ENCODE peak calls at places on chromosomes 5 and 9, in four cellular contexts. S is adrenal gland, Q is non-pigmented ciliary epithelial cell, B is cardiac muscle cell. G is an unnamed sample.

GRCh38 chr5:43046474-43046873 is 6.4 kb upstream of the ANXA2R start:
- DNase-seq in S (no peak), Q (no peak), B (no peak), G (no peak)

GRCh38 chr5:172901012-172901780 is 58.0 kb upstream of the RPL26L1 start:
- DNase-seq in S (peak; percentile 80), Q (peak; percentile 89), B (peak; percentile 90), G (peak; percentile 97)

GRCh38 chr5:171309526-171310333 is 682 bp downstream of the TLX3 start:
- DNase-seq in S (no peak), Q (no peak), B (no peak), G (no peak)

GRCh38 chr9:6931913-6932312 is 174.1 kb downstream of the KDM4C start:
- DNase-seq in S (peak; percentile 61), Q (peak; percentile 81), B (peak; percentile 16), G (peak; percentile 48)

GRCh38 chr5:106094128-106094726 is 1576.5 kb downstream of the EFNA5 start:
- DNase-seq in S (no peak), Q (no peak), B (no peak), G (peak; percentile 31)

GRCh38 chr5:115343855-115344254 is 47.4 kb upstream of the CCDC112 start:
- DNase-seq in S (no peak), Q (peak; percentile 34), B (peak; percentile 69), G (peak; percentile 23)

GRCh38 chr9:122090981-122091380 is 2.1 kb downstream of the TTLL11 start:
- DNase-seq in S (no peak), Q (no peak), B (no peak), G (no peak)

GRCh38 chr5:13660072-13660471 is 284.4 kb downstream of the DNAH5 start:
- DNase-seq in S (no peak), Q (no peak), B (no peak), G (peak; percentile 11)